ENCODE peak calls at places on chromosomes 7 and 10, in six cellular contexts. One of them, this sample, is unnamed.

GRCh38 chr7:23438171-23438570 is 32.1 kb downstream of the IGF2BP3 start:
- DNase-seq in HEK293T: no peak
- DNase-seq in activated CD4-positive, alpha-beta T cell treated with anti-CD3 and anti-CD28 coated beads, Interleukin-2, amount 50 U/mL, for 24 hours: no peak
- DNase-seq in activated T-helper 1 cell treated with anti-CD3 and anti-CD28 coated beads, Interleukin-12 subunit alpha, Interleukin-12 subunit beta, Interleukin-2, Interleukin-4 antibody, amounts not matched to agents 30 ng/mL and 10 ng/mL and 1 ng/mL, durations not matched to agents 14 hours and 24 hours and 36 hours: no peak
- DNase-seq in myocyte: peak
- DNase-seq in psoas muscle: no peak
- DNase-seq in this sample: no peak

GRCh38 chr7:49766966-49767365 is 6.5 kb upstream of the VWC2 start:
- DNase-seq in HEK293T: no peak
- DNase-seq in activated CD4-positive, alpha-beta T cell treated with anti-CD3 and anti-CD28 coated beads, Interleukin-2, amount 50 U/mL, for 24 hours: no peak
- DNase-seq in activated T-helper 1 cell treated with anti-CD3 and anti-CD28 coated beads, Interleukin-12 subunit alpha, Interleukin-12 subunit beta, Interleukin-2, Interleukin-4 antibody, amounts not matched to agents 30 ng/mL and 10 ng/mL and 1 ng/mL, durations not matched to agents 14 hours and 24 hours and 36 hours: no peak
- DNase-seq in myocyte: no peak
- DNase-seq in psoas muscle: no peak
- DNase-seq in this sample: no peak

GRCh38 chr10:70590663-70591416 is 11.7 kb downstream of the PRF1 start:
- DNase-seq in HEK293T: no peak
- DNase-seq in activated CD4-positive, alpha-beta T cell treated with anti-CD3 and anti-CD28 coated beads, Interleukin-2, amount 50 U/mL, for 24 hours: no peak
- DNase-seq in activated T-helper 1 cell treated with anti-CD3 and anti-CD28 coated beads, Interleukin-12 subunit alpha, Interleukin-12 subunit beta, Interleukin-2, Interleukin-4 antibody, amounts not matched to agents 30 ng/mL and 10 ng/mL and 1 ng/mL, durations not matched to agents 14 hours and 24 hours and 36 hours: no peak
- DNase-seq in myocyte: peak
- DNase-seq in psoas muscle: no peak
- DNase-seq in this sample: no peak

GRCh38 chr7:129163875-129164544 is 19.5 kb downstream of the TSPAN33 start:
- DNase-seq in HEK293T: peak
- DNase-seq in activated CD4-positive, alpha-beta T cell treated with anti-CD3 and anti-CD28 coated beads, Interleukin-2, amount 50 U/mL, for 24 hours: no peak
- DNase-seq in activated T-helper 1 cell treated with anti-CD3 and anti-CD28 coated beads, Interleukin-12 subunit alpha, Interleukin-12 subunit beta, Interleukin-2, Interleukin-4 antibody, amounts not matched to agents 30 ng/mL and 10 ng/mL and 1 ng/mL, durations not matched to agents 14 hours and 24 hours and 36 hours: no peak
- DNase-seq in myocyte: peak
- DNase-seq in psoas muscle: no peak
- DNase-seq in this sample: peak

GRCh38 chr10:50419756-50420155 is 168.4 kb upstream of the ASAH2 start:
- DNase-seq in HEK293T: no peak
- DNase-seq in activated CD4-positive, alpha-beta T cell treated with anti-CD3 and anti-CD28 coated beads, Interleukin-2, amount 50 U/mL, for 24 hours: no peak
- DNase-seq in activated T-helper 1 cell treated with anti-CD3 and anti-CD28 coated beads, Interleukin-12 subunit alpha, Interleukin-12 subunit beta, Interleukin-2, Interleukin-4 antibody, amounts not matched to agents 30 ng/mL and 10 ng/mL and 1 ng/mL, durations not matched to agents 14 hours and 24 hours and 36 hours: no peak
- DNase-seq in myocyte: no peak
- DNase-seq in psoas muscle: no peak
- DNase-seq in this sample: no peak

GRCh38 chr7:14196555-14196954 is 207.1 kb upstream of the ETV1 start:
- DNase-seq in HEK293T: no peak
- DNase-seq in activated CD4-positive, alpha-beta T cell treated with anti-CD3 and anti-CD28 coated beads, Interleukin-2, amount 50 U/mL, for 24 hours: no peak
- DNase-seq in activated T-helper 1 cell treated with anti-CD3 and anti-CD28 coated beads, Interleukin-12 subunit alpha, Interleukin-12 subunit beta, Interleukin-2, Interleukin-4 antibody, amounts not matched to agents 30 ng/mL and 10 ng/mL and 1 ng/mL, durations not matched to agents 14 hours and 24 hours and 36 hours: no peak
- DNase-seq in myocyte: peak
- DNase-seq in psoas muscle: no peak
- DNase-seq in this sample: no peak

GRCh38 chr7:143958781-143959180 is 4.1 kb downstream of the OR2F1 start:
- DNase-seq in HEK293T: no peak
- DNase-seq in activated CD4-positive, alpha-beta T cell treated with anti-CD3 and anti-CD28 coated beads, Interleukin-2, amount 50 U/mL, for 24 hours: no peak
- DNase-seq in activated T-helper 1 cell treated with anti-CD3 and anti-CD28 coated beads, Interleukin-12 subunit alpha, Interleukin-12 subunit beta, Interleukin-2, Interleukin-4 antibody, amounts not matched to agents 30 ng/mL and 10 ng/mL and 1 ng/mL, durations not matched to agents 14 hours and 24 hours and 36 hours: no peak
- DNase-seq in myocyte: peak
- DNase-seq in psoas muscle: no peak
- DNase-seq in this sample: no peak

GRCh38 chr10:119455609-119456434 is 86.7 kb downstream of the RGS10 start:
- DNase-seq in HEK293T: no peak
- DNase-seq in activated CD4-positive, alpha-beta T cell treated with anti-CD3 and anti-CD28 coated beads, Interleukin-2, amount 50 U/mL, for 24 hours: no peak
- DNase-seq in activated T-helper 1 cell treated with anti-CD3 and anti-CD28 coated beads, Interleukin-12 subunit alpha, Interleukin-12 subunit beta, Interleukin-2, Interleukin-4 antibody, amounts not matched to agents 30 ng/mL and 10 ng/mL and 1 ng/mL, durations not matched to agents 14 hours and 24 hours and 36 hours: no peak
- DNase-seq in myocyte: no peak
- DNase-seq in psoas muscle: no peak
- DNase-seq in this sample: no peak

GRCh38 chr10:130498042-130498441 is 361.9 kb downstream of the GLRX3 start:
- DNase-seq in HEK293T: no peak
- DNase-seq in activated CD4-positive, alpha-beta T cell treated with anti-CD3 and anti-CD28 coated beads, Interleukin-2, amount 50 U/mL, for 24 hours: no peak
- DNase-seq in activated T-helper 1 cell treated with anti-CD3 and anti-CD28 coated beads, Interleukin-12 subunit alpha, Interleukin-12 subunit beta, Interleukin-2, Interleukin-4 antibody, amounts not matched to agents 30 ng/mL and 10 ng/mL and 1 ng/mL, durations not matched to agents 14 hours and 24 hours and 36 hours: no peak
- DNase-seq in myocyte: no peak
- DNase-seq in psoas muscle: no peak
- DNase-seq in this sample: peak

GRCh38 chr7:102469972-102470825 is 5.4 kb downstream of the LRWD1 start:
- DNase-seq in HEK293T: no peak
- DNase-seq in activated CD4-positive, alpha-beta T cell treated with anti-CD3 and anti-CD28 coated beads, Interleukin-2, amount 50 U/mL, for 24 hours: no peak
- DNase-seq in activated T-helper 1 cell treated with anti-CD3 and anti-CD28 coated beads, Interleukin-12 subunit alpha, Interleukin-12 subunit beta, Interleukin-2, Interleukin-4 antibody, amounts not matched to agents 30 ng/mL and 10 ng/mL and 1 ng/mL, durations not matched to agents 14 hours and 24 hours and 36 hours: no peak
- DNase-seq in myocyte: no peak
- DNase-seq in psoas muscle: peak
- DNase-seq in this sample: peak

GRCh38 chr7:123351027-123351426 is 151.3 kb upstream of the SLC13A1 start:
- DNase-seq in HEK293T: no peak
- DNase-seq in activated CD4-positive, alpha-beta T cell treated with anti-CD3 and anti-CD28 coated beads, Interleukin-2, amount 50 U/mL, for 24 hours: no peak
- DNase-seq in activated T-helper 1 cell treated with anti-CD3 and anti-CD28 coated beads, Interleukin-12 subunit alpha, Interleukin-12 subunit beta, Interleukin-2, Interleukin-4 antibody, amounts not matched to agents 30 ng/mL and 10 ng/mL and 1 ng/mL, durations not matched to agents 14 hours and 24 hours and 36 hours: no peak
- DNase-seq in myocyte: no peak
- DNase-seq in psoas muscle: no peak
- DNase-seq in this sample: no peak

GRCh38 chr10:119654540-119654939 is 3.4 kb downstream of the BAG3 start:
- DNase-seq in HEK293T: no peak
- DNase-seq in activated CD4-positive, alpha-beta T cell treated with anti-CD3 and anti-CD28 coated beads, Interleukin-2, amount 50 U/mL, for 24 hours: no peak
- DNase-seq in activated T-helper 1 cell treated with anti-CD3 and anti-CD28 coated beads, Interleukin-12 subunit alpha, Interleukin-12 subunit beta, Interleukin-2, Interleukin-4 antibody, amounts not matched to agents 30 ng/mL and 10 ng/mL and 1 ng/mL, durations not matched to agents 14 hours and 24 hours and 36 hours: no peak
- DNase-seq in myocyte: no peak
- DNase-seq in psoas muscle: peak
- DNase-seq in this sample: peak

GRCh38 chr10:76874151-76874550 is 763.5 kb downstream of the KCNMA1 start:
- DNase-seq in HEK293T: no peak
- DNase-seq in activated CD4-positive, alpha-beta T cell treated with anti-CD3 and anti-CD28 coated beads, Interleukin-2, amount 50 U/mL, for 24 hours: no peak
- DNase-seq in activated T-helper 1 cell treated with anti-CD3 and anti-CD28 coated beads, Interleukin-12 subunit alpha, Interleukin-12 subunit beta, Interleukin-2, Interleukin-4 antibody, amounts not matched to agents 30 ng/mL and 10 ng/mL and 1 ng/mL, durations not matched to agents 14 hours and 24 hours and 36 hours: no peak
- DNase-seq in myocyte: peak
- DNase-seq in psoas muscle: peak
- DNase-seq in this sample: peak

GRCh38 chr10:106189254-106189653 is 975.3 kb downstream of the SORCS1 start:
- DNase-seq in HEK293T: peak
- DNase-seq in activated CD4-positive, alpha-beta T cell treated with anti-CD3 and anti-CD28 coated beads, Interleukin-2, amount 50 U/mL, for 24 hours: no peak
- DNase-seq in activated T-helper 1 cell treated with anti-CD3 and anti-CD28 coated beads, Interleukin-12 subunit alpha, Interleukin-12 subunit beta, Interleukin-2, Interleukin-4 antibody, amounts not matched to agents 30 ng/mL and 10 ng/mL and 1 ng/mL, durations not matched to agents 14 hours and 24 hours and 36 hours: no peak
- DNase-seq in myocyte: no peak
- DNase-seq in psoas muscle: no peak
- DNase-seq in this sample: peak

GRCh38 chr10:14742815-14743214 is 31.9 kb downstream of the FAM107B start:
- DNase-seq in HEK293T: no peak
- DNase-seq in activated CD4-positive, alpha-beta T cell treated with anti-CD3 and anti-CD28 coated beads, Interleukin-2, amount 50 U/mL, for 24 hours: no peak
- DNase-seq in activated T-helper 1 cell treated with anti-CD3 and anti-CD28 coated beads, Interleukin-12 subunit alpha, Interleukin-12 subunit beta, Interleukin-2, Interleukin-4 antibody, amounts not matched to agents 30 ng/mL and 10 ng/mL and 1 ng/mL, durations not matched to agents 14 hours and 24 hours and 36 hours: no peak
- DNase-seq in myocyte: no peak
- DNase-seq in psoas muscle: no peak
- DNase-seq in this sample: no peak

GRCh38 chr10:87659571-87660483 is at the start of gene PAPSS2:
- DNase-seq in HEK293T: peak
- DNase-seq in activated CD4-positive, alpha-beta T cell treated with anti-CD3 and anti-CD28 coated beads, Interleukin-2, amount 50 U/mL, for 24 hours: no peak
- DNase-seq in activated T-helper 1 cell treated with anti-CD3 and anti-CD28 coated beads, Interleukin-12 subunit alpha, Interleukin-12 subunit beta, Interleukin-2, Interleukin-4 antibody, amounts not matched to agents 30 ng/mL and 10 ng/mL and 1 ng/mL, durations not matched to agents 14 hours and 24 hours and 36 hours: no peak
- DNase-seq in myocyte: peak
- DNase-seq in psoas muscle: peak
- DNase-seq in this sample: peak

GRCh38 chr10:94500063-94500462 is 45.5 kb upstream of the HELLS start:
- DNase-seq in HEK293T: peak
- DNase-seq in activated CD4-positive, alpha-beta T cell treated with anti-CD3 and anti-CD28 coated beads, Interleukin-2, amount 50 U/mL, for 24 hours: no peak
- DNase-seq in activated T-helper 1 cell treated with anti-CD3 and anti-CD28 coated beads, Interleukin-12 subunit alpha, Interleukin-12 subunit beta, Interleukin-2, Interleukin-4 antibody, amounts not matched to agents 30 ng/mL and 10 ng/mL and 1 ng/mL, durations not matched to agents 14 hours and 24 hours and 36 hours: no peak
- DNase-seq in myocyte: peak
- DNase-seq in psoas muscle: no peak
- DNase-seq in this sample: no peak

GRCh38 chr7:130831817-130832481 is 97.9 kb upstream of the KLF14 start:
- DNase-seq in HEK293T: peak
- DNase-seq in activated CD4-positive, alpha-beta T cell treated with anti-CD3 and anti-CD28 coated beads, Interleukin-2, amount 50 U/mL, for 24 hours: no peak
- DNase-seq in activated T-helper 1 cell treated with anti-CD3 and anti-CD28 coated beads, Interleukin-12 subunit alpha, Interleukin-12 subunit beta, Interleukin-2, Interleukin-4 antibody, amounts not matched to agents 30 ng/mL and 10 ng/mL and 1 ng/mL, durations not matched to agents 14 hours and 24 hours and 36 hours: no peak
- DNase-seq in myocyte: peak
- DNase-seq in psoas muscle: no peak
- DNase-seq in this sample: peak

GRCh38 chr10:69742928-69743602 is 58.6 kb upstream of the COL13A1 start:
- DNase-seq in HEK293T: peak
- DNase-seq in activated CD4-positive, alpha-beta T cell treated with anti-CD3 and anti-CD28 coated beads, Interleukin-2, amount 50 U/mL, for 24 hours: no peak
- DNase-seq in activated T-helper 1 cell treated with anti-CD3 and anti-CD28 coated beads, Interleukin-12 subunit alpha, Interleukin-12 subunit beta, Interleukin-2, Interleukin-4 antibody, amounts not matched to agents 30 ng/mL and 10 ng/mL and 1 ng/mL, durations not matched to agents 14 hours and 24 hours and 36 hours: no peak
- DNase-seq in myocyte: no peak
- DNase-seq in psoas muscle: peak
- DNase-seq in this sample: peak

GRCh38 chr10:89563861-89564478 is 28.6 kb upstream of the SLC16A12 start:
- DNase-seq in HEK293T: peak
- DNase-seq in activated CD4-positive, alpha-beta T cell treated with anti-CD3 and anti-CD28 coated beads, Interleukin-2, amount 50 U/mL, for 24 hours: no peak
- DNase-seq in activated T-helper 1 cell treated with anti-CD3 and anti-CD28 coated beads, Interleukin-12 subunit alpha, Interleukin-12 subunit beta, Interleukin-2, Interleukin-4 antibody, amounts not matched to agents 30 ng/mL and 10 ng/mL and 1 ng/mL, durations not matched to agents 14 hours and 24 hours and 36 hours: no peak
- DNase-seq in myocyte: peak
- DNase-seq in psoas muscle: no peak
- DNase-seq in this sample: no peak

GRCh38 chr7:44379366-44380178 is 54.2 kb upstream of the CAMK2B start:
- DNase-seq in HEK293T: no peak
- DNase-seq in activated CD4-positive, alpha-beta T cell treated with anti-CD3 and anti-CD28 coated beads, Interleukin-2, amount 50 U/mL, for 24 hours: no peak
- DNase-seq in activated T-helper 1 cell treated with anti-CD3 and anti-CD28 coated beads, Interleukin-12 subunit alpha, Interleukin-12 subunit beta, Interleukin-2, Interleukin-4 antibody, amounts not matched to agents 30 ng/mL and 10 ng/mL and 1 ng/mL, durations not matched to agents 14 hours and 24 hours and 36 hours: no peak
- DNase-seq in myocyte: no peak
- DNase-seq in psoas muscle: no peak
- DNase-seq in this sample: peak

GRCh38 chr7:13856012-13856411 is 133.5 kb downstream of the ETV1 start:
- DNase-seq in HEK293T: no peak
- DNase-seq in activated CD4-positive, alpha-beta T cell treated with anti-CD3 and anti-CD28 coated beads, Interleukin-2, amount 50 U/mL, for 24 hours: no peak
- DNase-seq in activated T-helper 1 cell treated with anti-CD3 and anti-CD28 coated beads, Interleukin-12 subunit alpha, Interleukin-12 subunit beta, Interleukin-2, Interleukin-4 antibody, amounts not matched to agents 30 ng/mL and 10 ng/mL and 1 ng/mL, durations not matched to agents 14 hours and 24 hours and 36 hours: no peak
- DNase-seq in myocyte: no peak
- DNase-seq in psoas muscle: no peak
- DNase-seq in this sample: no peak

GRCh38 chr7:90596745-90597526 is 815 bp downstream of the CDK14 start:
- DNase-seq in HEK293T: peak
- DNase-seq in activated CD4-positive, alpha-beta T cell treated with anti-CD3 and anti-CD28 coated beads, Interleukin-2, amount 50 U/mL, for 24 hours: no peak
- DNase-seq in activated T-helper 1 cell treated with anti-CD3 and anti-CD28 coated beads, Interleukin-12 subunit alpha, Interleukin-12 subunit beta, Interleukin-2, Interleukin-4 antibody, amounts not matched to agents 30 ng/mL and 10 ng/mL and 1 ng/mL, durations not matched to agents 14 hours and 24 hours and 36 hours: no peak
- DNase-seq in myocyte: peak
- DNase-seq in psoas muscle: no peak
- DNase-seq in this sample: peak

GRCh38 chr7:67614843-67615242 is 618.2 kb downstream of the TYW1 start:
- DNase-seq in HEK293T: no peak
- DNase-seq in activated CD4-positive, alpha-beta T cell treated with anti-CD3 and anti-CD28 coated beads, Interleukin-2, amount 50 U/mL, for 24 hours: no peak
- DNase-seq in activated T-helper 1 cell treated with anti-CD3 and anti-CD28 coated beads, Interleukin-12 subunit alpha, Interleukin-12 subunit beta, Interleukin-2, Interleukin-4 antibody, amounts not matched to agents 30 ng/mL and 10 ng/mL and 1 ng/mL, durations not matched to agents 14 hours and 24 hours and 36 hours: no peak
- DNase-seq in myocyte: no peak
- DNase-seq in psoas muscle: no peak
- DNase-seq in this sample: no peak

GRCh38 chr7:93117327-93117726 is 452 bp downstream of the SAMD9 start:
- DNase-seq in HEK293T: no peak
- DNase-seq in activated CD4-positive, alpha-beta T cell treated with anti-CD3 and anti-CD28 coated beads, Interleukin-2, amount 50 U/mL, for 24 hours: no peak
- DNase-seq in activated T-helper 1 cell treated with anti-CD3 and anti-CD28 coated beads, Interleukin-12 subunit alpha, Interleukin-12 subunit beta, Interleukin-2, Interleukin-4 antibody, amounts not matched to agents 30 ng/mL and 10 ng/mL and 1 ng/mL, durations not matched to agents 14 hours and 24 hours and 36 hours: no peak
- DNase-seq in myocyte: peak
- DNase-seq in psoas muscle: no peak
- DNase-seq in this sample: no peak

GRCh38 chr10:101292194-101293006 is 61.6 kb upstream of the BTRC start:
- DNase-seq in HEK293T: peak
- DNase-seq in activated CD4-positive, alpha-beta T cell treated with anti-CD3 and anti-CD28 coated beads, Interleukin-2, amount 50 U/mL, for 24 hours: no peak
- DNase-seq in activated T-helper 1 cell treated with anti-CD3 and anti-CD28 coated beads, Interleukin-12 subunit alpha, Interleukin-12 subunit beta, Interleukin-2, Interleukin-4 antibody, amounts not matched to agents 30 ng/mL and 10 ng/mL and 1 ng/mL, durations not matched to agents 14 hours and 24 hours and 36 hours: no peak
- DNase-seq in myocyte: peak
- DNase-seq in psoas muscle: peak
- DNase-seq in this sample: peak

GRCh38 chr7:67033251-67033650 is 36.6 kb downstream of the TYW1 start:
- DNase-seq in HEK293T: no peak
- DNase-seq in activated CD4-positive, alpha-beta T cell treated with anti-CD3 and anti-CD28 coated beads, Interleukin-2, amount 50 U/mL, for 24 hours: no peak
- DNase-seq in activated T-helper 1 cell treated with anti-CD3 and anti-CD28 coated beads, Interleukin-12 subunit alpha, Interleukin-12 subunit beta, Interleukin-2, Interleukin-4 antibody, amounts not matched to agents 30 ng/mL and 10 ng/mL and 1 ng/mL, durations not matched to agents 14 hours and 24 hours and 36 hours: no peak
- DNase-seq in myocyte: no peak
- DNase-seq in psoas muscle: no peak
- DNase-seq in this sample: no peak